ENCODE peak calls at places on chromosomes 2 and 18, in eight cellular contexts. U is PC-3, L is cardiac muscle cell, S is tibial nerve, G is AG09309, V is GM23338, E is GM06990, H is endodermal cell. F is an unnamed sample.

GRCh38 chr2:6957910-6958615 is 40.9 kb downstream of the RNF144A start:
- DNase-seq in L (peak; percentile 36), V (no peak), G (no peak), S (peak; percentile 56), E (no peak), H (no peak), U (no peak), F (no peak)

GRCh38 chr2:144628566-144628965 is 108.6 kb upstream of the ZEB2 start:
- DNase-seq in E (no peak), G (no peak), S (no peak), H (no peak), V (no peak), L (no peak), U (peak; percentile 55), F (peak; percentile 13)

GRCh38 chr2:67446504-67446911 is 49.4 kb downstream of the ETAA1 start:
- DNase-seq in E (no peak), S (no peak), H (no peak), L (no peak), U (peak; percentile 73), V (no peak), G (no peak), F (peak; percentile 85)

GRCh38 chr2:145652546-145652945 is 1132.6 kb upstream of the ZEB2 start:
- DNase-seq in S (no peak), E (no peak), G (no peak), U (no peak), H (no peak), V (no peak), L (no peak), F (no peak)

GRCh38 chr18:71321319-71321718 is 1032.5 kb downstream of the SOCS6 start:
- DNase-seq in L (no peak), S (no peak), G (no peak), U (no peak), E (no peak), H (no peak), V (no peak), F (no peak)

GRCh38 chr2:42493885-42494433 is at the start of gene KCNG3:
- DNase-seq in L (peak; percentile 78), V (peak; percentile 89), U (peak; percentile 65), G (no peak), S (peak; percentile 36), E (peak; percentile 45), H (peak; percentile 89), F (peak; percentile 62)

GRCh38 chr2:95231723-95232122 is 24.4 kb downstream of the ZNF892 start:
- DNase-seq in U (peak; percentile 93), V (peak; percentile 94), L (peak; percentile 58), H (peak; percentile 97), G (peak; percentile 28), S (peak; percentile 7), E (no peak), F (peak; percentile 67)

GRCh38 chr2:144801766-144802165 is 281.8 kb upstream of the ZEB2 start:
- DNase-seq in S (no peak), H (peak; percentile 44), U (peak; percentile 57), L (no peak), E (no peak), V (peak; percentile 3), G (peak; percentile 57), F (peak; percentile 65)

GRCh38 chr2:109123586-109124201 is 5.3 kb upstream of the SH3RF3 start:
- DNase-seq in E (no peak), H (no peak), S (no peak), G (no peak), L (no peak), V (no peak), U (no peak), F (no peak)

GRCh38 chr18:5456577-5457466 is 87.0 kb downstream of the EPB41L3 start:
- DNase-seq in E (no peak), S (peak; percentile 17), H (peak; percentile 81), L (peak; percentile 37), V (peak; percentile 63), U (no peak), G (no peak), F (no peak)

GRCh38 chr2:238101891-238102841 is 2.0 kb downstream of the ESPNL start:
- DNase-seq in V (no peak), H (peak; percentile 53), E (no peak), S (no peak), G (no peak), L (no peak), U (no peak), F (no peak)

GRCh38 chr18:36775396-36775795 is 53.4 kb downstream of the TPGS2 start:
- DNase-seq in S (no peak), L (no peak), H (no peak), U (peak; percentile 9), V (no peak), G (no peak), E (no peak), F (no peak)

DNA sequence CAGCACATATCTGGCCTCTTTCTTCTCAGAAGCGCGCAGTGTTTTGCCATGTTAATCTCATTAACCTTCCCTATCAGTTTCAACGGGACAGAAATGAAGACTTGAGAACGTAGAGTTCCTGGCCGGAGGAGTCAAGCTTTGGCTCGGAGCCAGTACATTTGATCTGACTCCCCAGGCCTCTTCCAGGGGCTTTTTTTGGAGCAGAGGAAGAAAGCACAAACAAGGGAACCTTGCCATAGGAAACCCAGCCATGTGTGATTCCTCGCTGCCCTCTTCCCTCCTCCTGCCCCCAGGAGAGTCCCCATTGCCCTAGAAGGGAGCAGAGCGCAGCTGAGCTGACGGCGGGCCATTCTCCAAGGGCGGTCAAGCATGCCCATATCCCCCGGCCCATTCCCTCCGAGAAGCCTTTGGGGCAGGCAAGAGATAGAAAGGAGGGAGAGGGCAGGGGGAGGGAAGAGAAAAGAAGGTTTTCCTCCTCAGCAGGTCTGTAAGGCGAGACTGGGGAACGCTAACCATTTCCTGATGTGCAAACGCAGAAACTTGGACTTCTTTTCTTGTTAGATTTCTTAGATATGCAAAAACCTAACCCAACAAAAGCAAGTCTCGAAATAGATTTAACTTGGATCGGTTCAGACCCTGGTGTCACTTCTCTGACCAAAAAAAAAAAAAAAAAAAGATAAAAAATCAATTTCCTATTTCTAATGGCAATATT is 63.7 kb upstream of the POU3F3 start:
- DNase-seq in H (peak; percentile 59), U (no peak), V (peak; percentile 58), E (no peak), S (peak; percentile 12), L (peak; percentile 30), G (no peak), F (no peak)
- H3K4me3 ChIP-seq in H (no peak overlapping the region), U (no peak overlapping the region), V (no peak overlapping the region), E (no peak overlapping the region), S (no peak overlapping the region), L (no peak overlapping the region), G (no peak overlapping the region), F (no peak overlapping the region)

GRCh38 chr2:240131941-240132650 is 4.0 kb downstream of the COPS9 start:
- DNase-seq in G (no peak), V (peak; percentile 56), H (peak; percentile 83), S (no peak), L (no peak), E (no peak), U (no peak), F (no peak)
- TF ChIP-seq CTCF in G (peak; percentile 23), V (peak; percentile 39), H (peak; percentile 58), S (no peak), L (peak; percentile 10), E (peak; percentile 18), U (peak; percentile 37), F (no peak)

DNA sequence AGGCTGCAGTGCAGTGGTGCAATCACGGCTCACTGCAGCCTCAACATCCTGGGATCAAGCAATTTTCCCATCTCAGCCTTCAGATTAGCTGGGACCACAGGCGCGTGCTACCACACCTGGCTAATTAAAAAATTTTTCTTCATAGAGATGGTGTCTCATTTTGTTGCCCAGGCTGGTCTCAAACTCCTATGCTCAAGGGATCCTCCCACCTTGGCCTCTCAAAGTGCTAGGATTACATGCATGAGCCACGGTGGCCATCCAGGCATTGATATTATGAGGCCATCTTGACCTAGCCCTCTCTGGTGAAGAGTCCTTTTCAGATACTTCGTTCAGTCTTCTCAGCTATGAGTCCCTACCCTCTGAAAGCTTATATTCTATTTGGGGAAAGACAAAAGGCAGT is 1.1 kb upstream of the CASP8 start:
- DNase-seq in G (no peak), V (no peak), H (peak; percentile 28), S (no peak), E (no peak), L (no peak), U (no peak), F (no peak)
- H3K4me3 ChIP-seq in G (no peak overlapping the region), V (no peak overlapping the region), H (no peak overlapping the region), S (no peak overlapping the region), E (peak overlapping the region; percentile 59), L (no peak overlapping the region), U (peak overlapping the region; percentile 81), F (peak overlapping the region; percentile 58)

GRCh38 chr2:9782197-9782719 is 61.0 kb upstream of the TAF1B start:
- DNase-seq in S (no peak), H (no peak), U (peak; percentile 81), E (no peak), V (no peak), G (no peak), L (no peak), F (peak; percentile 92)
- TF ChIP-seq CTCF in S (no peak), H (no peak), U (peak; percentile 67), E (peak; percentile 14), V (no peak), G (no peak), L (no peak), F (peak; percentile 9)

GRCh38 chr2:127105656-127106456 is 1.1 kb downstream of the BIN1 start:
- DNase-seq in V (peak; percentile 77), H (peak; percentile 79), U (peak; percentile 24), L (peak; percentile 47), E (no peak), S (no peak), G (no peak), F (peak; percentile 20)

GRCh38 chr2:127107622-127107999 is 657 bp upstream of the BIN1 start:
- DNase-seq in S (no peak), H (no peak), U (no peak), V (peak; percentile 63), E (no peak), L (no peak), G (no peak), F (peak; percentile 52)

GRCh38 chr2:127106457-127106997 is 427 bp downstream of the BIN1 start:
- DNase-seq in S (no peak), U (no peak), V (peak; percentile 64), L (no peak), H (peak; percentile 86), G (no peak), E (no peak), F (no peak)

GRCh38 chr2:127106998-127107621 is at the start of gene BIN1:
- DNase-seq in E (peak; percentile 61), U (peak; percentile 89), G (peak; percentile 52), S (peak; percentile 67), L (peak; percentile 92), H (peak; percentile 95), V (peak; percentile 90), F (peak; percentile 84)

DNA sequence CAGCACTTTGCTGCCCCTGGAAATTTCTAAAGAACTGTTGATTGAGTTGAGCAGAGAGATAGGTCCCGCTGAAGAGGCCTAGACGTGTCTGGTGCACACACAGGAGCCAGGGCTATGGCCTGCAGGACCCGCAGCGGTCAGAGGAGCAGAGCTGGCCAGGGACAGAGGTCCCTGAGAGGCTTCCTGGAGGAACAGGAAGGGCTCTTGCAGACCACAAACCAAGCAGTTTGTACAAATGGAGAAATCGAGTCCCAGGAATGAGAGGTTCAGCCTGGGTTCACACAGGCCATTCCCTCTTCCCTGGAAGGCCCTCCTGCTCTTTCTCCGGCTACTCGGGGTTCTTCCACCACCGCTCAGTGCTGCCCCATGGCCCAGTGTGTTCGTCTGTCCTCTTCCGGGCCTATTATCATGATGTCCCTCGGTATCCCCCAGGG is 1.2 kb upstream of the BIN1 start:
- DNase-seq in U (no peak), L (no peak), S (no peak), E (no peak), H (no peak), V (no peak), G (no peak), F (no peak)
- H3K4me3 ChIP-seq in U (peak overlapping the region; percentile 97), L (peak overlapping the region; percentile 45), S (peak overlapping the region; percentile 78), E (no peak overlapping the region), H (peak overlapping the region; percentile 82), V (peak overlapping the region; percentile 85), G (no peak overlapping the region), F (no peak overlapping the region)

F was measured in epithelial cell of esophagus.